ENCODE peak calls at places on chromosomes 2 and 18, in seven cellular contexts. One of them, this sample, is unnamed.

GRCh38 chr2:46798998-46799698 is 116.5 kb downstream of the MCFD2 start:
- DNase-seq in bronchial epithelial cell: no peak
- DNase-seq in skeletal muscle cell: no peak
- DNase-seq in stomach: no peak
- DNase-seq in IMR-90: peak; percentile 77
- DNase-seq in astrocyte of the spinal cord: no peak
- DNase-seq in left lung: no peak
- DNase-seq in this sample: no peak

GRCh38 chr2:100380681-100381080 is 36.8 kb downstream of the CHST10 start:
- DNase-seq in bronchial epithelial cell: no peak
- DNase-seq in skeletal muscle cell: no peak
- DNase-seq in stomach: no peak
- DNase-seq in IMR-90: no peak
- DNase-seq in astrocyte of the spinal cord: no peak
- DNase-seq in left lung: no peak
- DNase-seq in this sample: no peak

GRCh38 chr18:55249572-55249971 is 290.3 kb upstream of the CCDC68 start:
- DNase-seq in bronchial epithelial cell: no peak
- DNase-seq in skeletal muscle cell: no peak
- DNase-seq in stomach: no peak
- DNase-seq in IMR-90: no peak
- DNase-seq in astrocyte of the spinal cord: peak; percentile 43
- DNase-seq in left lung: no peak
- DNase-seq in this sample: no peak

GRCh38 chr2:46702537-46702936 is 213.1 kb downstream of the MCFD2 start:
- DNase-seq in bronchial epithelial cell: no peak
- DNase-seq in skeletal muscle cell: no peak
- DNase-seq in stomach: no peak
- DNase-seq in IMR-90: no peak
- DNase-seq in astrocyte of the spinal cord: no peak
- DNase-seq in left lung: no peak
- DNase-seq in this sample: no peak

GRCh38 chr2:10659898-10660568 is 29.7 kb downstream of the NOL10 start:
- DNase-seq in bronchial epithelial cell: peak; percentile 41
- DNase-seq in skeletal muscle cell: peak; percentile 28
- DNase-seq in stomach: peak; percentile 64
- DNase-seq in IMR-90: peak; percentile 90
- DNase-seq in astrocyte of the spinal cord: peak; percentile 80
- DNase-seq in left lung: no peak
- DNase-seq in this sample: peak; percentile 5

GRCh38 chr18:26792661-26793060 is 72.8 kb downstream of the AQP4 start:
- DNase-seq in bronchial epithelial cell: peak; percentile 53
- DNase-seq in skeletal muscle cell: no peak
- DNase-seq in stomach: no peak
- DNase-seq in IMR-90: peak; percentile 17
- DNase-seq in astrocyte of the spinal cord: peak; percentile 78
- DNase-seq in left lung: no peak
- DNase-seq in this sample: no peak

GRCh38 chr2:26735096-26735495 is 29.0 kb upstream of the SLC35F6 start:
- DNase-seq in bronchial epithelial cell: peak; percentile 55
- DNase-seq in skeletal muscle cell: peak; percentile 70
- DNase-seq in stomach: no peak
- DNase-seq in IMR-90: peak; percentile 96
- DNase-seq in astrocyte of the spinal cord: peak; percentile 79
- DNase-seq in left lung: no peak
- DNase-seq in this sample: no peak

GRCh38 chr2:75523313-75524275 is 37.1 kb downstream of the EVA1A start:
- DNase-seq in bronchial epithelial cell: peak; percentile 95
- DNase-seq in skeletal muscle cell: peak; percentile 45
- DNase-seq in stomach: no peak
- DNase-seq in IMR-90: peak; percentile 89
- DNase-seq in astrocyte of the spinal cord: peak; percentile 88
- DNase-seq in left lung: no peak
- DNase-seq in this sample: no peak

GRCh38 chr2:30897539-30897938 is 90.3 kb upstream of the CAPN13 start:
- DNase-seq in bronchial epithelial cell: no peak
- DNase-seq in skeletal muscle cell: no peak
- DNase-seq in stomach: no peak
- DNase-seq in IMR-90: no peak
- DNase-seq in astrocyte of the spinal cord: no peak
- DNase-seq in left lung: no peak
- DNase-seq in this sample: no peak

GRCh38 chr18:58345064-58345463 is 283.8 kb downstream of the ALPK2 start:
- DNase-seq in bronchial epithelial cell: no peak
- DNase-seq in skeletal muscle cell: no peak
- DNase-seq in stomach: no peak
- DNase-seq in IMR-90: no peak
- DNase-seq in astrocyte of the spinal cord: no peak
- DNase-seq in left lung: no peak
- DNase-seq in this sample: no peak

GRCh38 chr2:192004188-192004963 is 157.5 kb upstream of the CAVIN2 start:
- DNase-seq in bronchial epithelial cell: no peak
- DNase-seq in skeletal muscle cell: no peak
- DNase-seq in stomach: no peak
- DNase-seq in IMR-90: no peak
- DNase-seq in astrocyte of the spinal cord: no peak
- DNase-seq in left lung: no peak
- DNase-seq in this sample: no peak

GRCh38 chr2:191321861-191322662 is 76.9 kb downstream of the MYO1B start:
- DNase-seq in bronchial epithelial cell: peak; percentile 57
- DNase-seq in skeletal muscle cell: peak; percentile 78
- DNase-seq in stomach: no peak
- DNase-seq in IMR-90: peak; percentile 51
- DNase-seq in astrocyte of the spinal cord: peak; percentile 84
- DNase-seq in left lung: no peak
- DNase-seq in this sample: no peak

GRCh38 chr2:146992466-146992865 is 852.4 kb upstream of the ACVR2A start:
- DNase-seq in bronchial epithelial cell: peak; percentile 64
- DNase-seq in skeletal muscle cell: no peak
- DNase-seq in stomach: no peak
- DNase-seq in IMR-90: no peak
- DNase-seq in astrocyte of the spinal cord: no peak
- DNase-seq in left lung: no peak
- DNase-seq in this sample: no peak

GRCh38 chr18:46702399-46702798 is 45.4 kb upstream of the LOXHD1 start:
- DNase-seq in bronchial epithelial cell: no peak
- DNase-seq in skeletal muscle cell: no peak
- DNase-seq in stomach: no peak
- DNase-seq in IMR-90: no peak
- DNase-seq in astrocyte of the spinal cord: no peak
- DNase-seq in left lung: no peak
- DNase-seq in this sample: no peak

GRCh38 chr2:103656558-103656957 is 894.7 kb downstream of the TMEM182 start:
- DNase-seq in bronchial epithelial cell: no peak
- DNase-seq in skeletal muscle cell: no peak
- DNase-seq in stomach: no peak
- DNase-seq in IMR-90: no peak
- DNase-seq in astrocyte of the spinal cord: no peak
- DNase-seq in left lung: no peak
- DNase-seq in this sample: no peak

GRCh38 chr18:14086459-14087231 is 45.6 kb downstream of the ZNF519 start:
- DNase-seq in bronchial epithelial cell: peak; percentile 22
- DNase-seq in skeletal muscle cell: peak; percentile 4
- DNase-seq in stomach: no peak
- DNase-seq in IMR-90: peak; percentile 37
- DNase-seq in astrocyte of the spinal cord: peak; percentile 42
- DNase-seq in left lung: no peak
- DNase-seq in this sample: no peak

GRCh38 chr2:949384-949893 is 1.2 kb upstream of the SNTG2 start:
- DNase-seq in bronchial epithelial cell: no peak
- DNase-seq in skeletal muscle cell: no peak
- DNase-seq in stomach: no peak
- DNase-seq in IMR-90: no peak
- DNase-seq in astrocyte of the spinal cord: no peak
- DNase-seq in left lung: peak; percentile 30
- DNase-seq in this sample: no peak

GRCh38 chr2:12318427-12319057 is 398.2 kb upstream of the TRIB2 start:
- DNase-seq in bronchial epithelial cell: peak; percentile 50
- DNase-seq in skeletal muscle cell: peak; percentile 80
- DNase-seq in stomach: no peak
- DNase-seq in IMR-90: peak; percentile 52
- DNase-seq in astrocyte of the spinal cord: peak; percentile 96
- DNase-seq in left lung: no peak
- DNase-seq in this sample: no peak

GRCh38 chr18:13565228-13565627 is 161.1 kb downstream of the FAM210A start:
- DNase-seq in bronchial epithelial cell: no peak
- DNase-seq in skeletal muscle cell: no peak
- DNase-seq in stomach: no peak
- DNase-seq in IMR-90: no peak
- DNase-seq in astrocyte of the spinal cord: no peak
- DNase-seq in left lung: no peak
- DNase-seq in this sample: no peak

GRCh38 chr18:22378672-22379282 is 38.9 kb downstream of the CTAGE1 start:
- DNase-seq in bronchial epithelial cell: peak; percentile 60
- DNase-seq in skeletal muscle cell: no peak
- DNase-seq in stomach: peak; percentile 60
- DNase-seq in IMR-90: peak; percentile 30
- DNase-seq in astrocyte of the spinal cord: peak; percentile 11
- DNase-seq in left lung: no peak
- DNase-seq in this sample: no peak

GRCh38 chr18:5057348-5058012 is 139.6 kb downstream of the AKAIN1 start:
- DNase-seq in bronchial epithelial cell: peak; percentile 28
- DNase-seq in skeletal muscle cell: peak; percentile 1
- DNase-seq in stomach: peak; percentile 57
- DNase-seq in IMR-90: peak; percentile 31
- DNase-seq in astrocyte of the spinal cord: peak; percentile 53
- DNase-seq in left lung: no peak
- DNase-seq in this sample: no peak

DNA sequence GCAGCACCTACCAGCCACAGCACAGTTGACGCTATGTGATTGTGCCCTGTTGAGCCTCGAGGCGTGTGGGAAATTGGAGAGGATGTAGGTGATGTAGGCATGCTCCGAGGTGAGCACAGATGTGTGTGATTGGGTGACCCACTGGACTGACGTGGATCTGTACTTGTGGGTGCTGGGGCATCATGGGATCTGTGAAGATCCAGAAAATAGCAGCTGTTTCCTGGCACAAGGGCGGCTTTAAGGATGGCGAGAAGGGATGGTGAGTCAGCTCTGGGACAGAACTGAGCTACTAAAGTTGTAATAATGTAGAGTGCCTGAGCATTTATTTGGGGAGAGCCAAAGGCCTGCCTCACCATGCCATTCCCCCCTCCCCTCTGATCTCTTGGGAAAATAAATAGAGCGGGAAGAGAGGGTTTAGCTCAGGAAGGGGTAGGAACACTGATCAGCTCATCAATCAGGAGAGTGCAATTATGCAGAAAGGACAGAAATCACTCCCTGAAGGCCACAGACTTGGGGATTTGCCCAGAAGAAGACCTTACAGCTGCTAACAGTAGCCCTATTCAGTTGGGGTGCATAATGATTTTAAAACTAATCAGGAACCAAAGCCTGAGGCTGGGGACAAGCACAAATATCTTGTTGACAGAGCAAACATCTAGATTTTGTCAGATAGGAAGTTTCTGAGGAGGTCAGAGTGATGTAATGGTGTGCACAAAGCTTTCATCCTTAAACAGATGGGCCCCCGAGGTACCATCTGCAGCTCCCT is 30.2 kb downstream of the TANC1 start:
- DNase-seq in bronchial epithelial cell: no peak
- DNase-seq in skeletal muscle cell: peak; percentile 38
- DNase-seq in stomach: no peak
- DNase-seq in IMR-90: peak; percentile 80
- DNase-seq in astrocyte of the spinal cord: peak; percentile 81
- DNase-seq in left lung: no peak
- DNase-seq in this sample: no peak
- H3K4me3 ChIP-seq in bronchial epithelial cell: no peak overlapping the region
- H3K4me3 ChIP-seq in skeletal muscle cell: no peak overlapping the region
- H3K4me3 ChIP-seq in stomach: no peak overlapping the region
- H3K4me3 ChIP-seq in IMR-90: no peak overlapping the region
- H3K4me3 ChIP-seq in astrocyte of the spinal cord: no peak overlapping the region
- H3K4me3 ChIP-seq in left lung: no peak overlapping the region
- H3K4me3 ChIP-seq in this sample: no peak overlapping the region

DNA sequence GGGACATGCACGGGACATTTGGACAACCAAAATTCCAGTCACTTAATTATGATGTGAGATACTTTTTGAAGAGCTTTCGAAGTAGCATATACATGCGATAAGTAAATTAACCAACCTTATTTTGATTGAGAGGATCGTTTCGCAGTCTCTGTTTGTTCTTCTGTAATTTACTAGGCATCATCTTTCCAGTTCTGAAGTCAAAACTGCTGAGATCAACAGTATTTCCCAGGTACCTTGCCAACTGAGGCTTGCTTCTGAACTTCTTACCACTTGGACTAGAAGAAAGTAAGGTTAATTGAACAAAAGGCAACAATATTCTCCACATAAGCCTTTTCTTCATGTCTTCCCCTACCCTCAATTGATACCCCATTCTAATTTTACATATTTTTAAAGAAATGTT is 19.6 kb downstream of the MBD2 start:
- DNase-seq in bronchial epithelial cell: no peak
- DNase-seq in skeletal muscle cell: no peak
- DNase-seq in stomach: no peak
- DNase-seq in IMR-90: no peak
- DNase-seq in astrocyte of the spinal cord: no peak
- DNase-seq in left lung: no peak
- DNase-seq in this sample: no peak
- H3K4me3 ChIP-seq in bronchial epithelial cell: no peak overlapping the region
- H3K4me3 ChIP-seq in skeletal muscle cell: no peak overlapping the region
- H3K4me3 ChIP-seq in stomach: no peak overlapping the region
- H3K4me3 ChIP-seq in IMR-90: no peak overlapping the region
- H3K4me3 ChIP-seq in astrocyte of the spinal cord: no peak overlapping the region
- H3K4me3 ChIP-seq in left lung: no peak overlapping the region
- H3K4me3 ChIP-seq in this sample: no peak overlapping the region

GRCh38 chr2:225117061-225117716 is 74.9 kb upstream of the DOCK10 start:
- DNase-seq in bronchial epithelial cell: no peak
- DNase-seq in skeletal muscle cell: no peak
- DNase-seq in stomach: no peak
- DNase-seq in IMR-90: peak; percentile 11
- DNase-seq in astrocyte of the spinal cord: peak; percentile 47
- DNase-seq in left lung: no peak
- DNase-seq in this sample: no peak

GRCh38 chr2:225120175-225120574 is 77.9 kb upstream of the DOCK10 start:
- DNase-seq in bronchial epithelial cell: peak; percentile 81
- DNase-seq in skeletal muscle cell: no peak
- DNase-seq in stomach: no peak
- DNase-seq in IMR-90: peak; percentile 67
- DNase-seq in astrocyte of the spinal cord: peak; percentile 75
- DNase-seq in left lung: no peak
- DNase-seq in this sample: no peak

GRCh38 chr2:225122007-225122406 is 79.7 kb upstream of the DOCK10 start:
- DNase-seq in bronchial epithelial cell: no peak
- DNase-seq in skeletal muscle cell: no peak
- DNase-seq in stomach: no peak
- DNase-seq in IMR-90: no peak
- DNase-seq in astrocyte of the spinal cord: no peak
- DNase-seq in left lung: peak; percentile 15
- DNase-seq in this sample: no peak

GRCh38 chr2:225124311-225124832 is 82.1 kb upstream of the DOCK10 start:
- DNase-seq in bronchial epithelial cell: no peak
- DNase-seq in skeletal muscle cell: no peak
- DNase-seq in stomach: no peak
- DNase-seq in IMR-90: peak; percentile 21
- DNase-seq in astrocyte of the spinal cord: no peak
- DNase-seq in left lung: no peak
- DNase-seq in this sample: no peak

GRCh38 chr2:225122582-225123486 is 80.6 kb upstream of the DOCK10 start:
- DNase-seq in bronchial epithelial cell: no peak
- DNase-seq in skeletal muscle cell: no peak
- DNase-seq in stomach: no peak
- DNase-seq in IMR-90: peak; percentile 47
- DNase-seq in astrocyte of the spinal cord: peak; percentile 43
- DNase-seq in left lung: no peak
- DNase-seq in this sample: no peak
- H3K4me3 ChIP-seq in bronchial epithelial cell: no peak overlapping the region
- H3K4me3 ChIP-seq in skeletal muscle cell: no peak overlapping the region
- H3K4me3 ChIP-seq in stomach: no peak overlapping the region
- H3K4me3 ChIP-seq in IMR-90: no peak overlapping the region
- H3K4me3 ChIP-seq in astrocyte of the spinal cord: no peak overlapping the region
- H3K4me3 ChIP-seq in left lung: no peak overlapping the region
- H3K4me3 ChIP-seq in this sample: no peak overlapping the region

GRCh38 chr18:57188851-57189565 is 42.1 kb downstream of the BOD1L2 start:
- DNase-seq in bronchial epithelial cell: no peak
- DNase-seq in skeletal muscle cell: no peak
- DNase-seq in stomach: no peak
- DNase-seq in IMR-90: no peak
- DNase-seq in astrocyte of the spinal cord: no peak
- DNase-seq in left lung: no peak
- DNase-seq in this sample: no peak
- H3K4me3 ChIP-seq in bronchial epithelial cell: no peak overlapping the region
- H3K4me3 ChIP-seq in skeletal muscle cell: no peak overlapping the region
- H3K4me3 ChIP-seq in stomach: no peak overlapping the region
- H3K4me3 ChIP-seq in IMR-90: no peak overlapping the region
- H3K4me3 ChIP-seq in astrocyte of the spinal cord: no peak overlapping the region
- H3K4me3 ChIP-seq in left lung: no peak overlapping the region
- H3K4me3 ChIP-seq in this sample: no peak overlapping the region

This sample was measured in effector memory CD4-positive, alpha-beta T cell.